ENCODE peak calls at places on chromosome 13, in six cellular contexts. One of them, this sample, is unnamed.

GRCh38 chr13:47837906-47838305 is 163.2 kb downstream of the SUCLA2 start:
- DNase-seq in GM18507: no peak
- DNase-seq in stimulated activated CD4-positive, alpha-beta T cell treated with anti-CD3 and anti-CD28 coated beads, Interleukin-4, amount 100 ng/mL, for 24 hours: no peak
- DNase-seq in hepatic stellate cell: no peak
- DNase-seq in EL: no peak
- DNase-seq in Right ventricle myocardium superior: no peak
- DNase-seq in this sample: no peak

GRCh38 chr13:102128216-102128800 is 273.5 kb downstream of the FGF14 start:
- DNase-seq in GM18507: no peak
- DNase-seq in stimulated activated CD4-positive, alpha-beta T cell treated with anti-CD3 and anti-CD28 coated beads, Interleukin-4, amount 100 ng/mL, for 24 hours: no peak
- DNase-seq in hepatic stellate cell: no peak
- DNase-seq in EL: peak
- DNase-seq in Right ventricle myocardium superior: no peak
- DNase-seq in this sample: no peak

GRCh38 chr13:76646946-76647345 is 239.3 kb downstream of the KCTD12 start:
- DNase-seq in GM18507: no peak
- DNase-seq in stimulated activated CD4-positive, alpha-beta T cell treated with anti-CD3 and anti-CD28 coated beads, Interleukin-4, amount 100 ng/mL, for 24 hours: no peak
- DNase-seq in hepatic stellate cell: no peak
- DNase-seq in EL: peak
- DNase-seq in Right ventricle myocardium superior: no peak
- DNase-seq in this sample: no peak

GRCh38 chr13:44309771-44310767 is 63.6 kb upstream of the SERP2 start:
- DNase-seq in GM18507: no peak
- DNase-seq in stimulated activated CD4-positive, alpha-beta T cell treated with anti-CD3 and anti-CD28 coated beads, Interleukin-4, amount 100 ng/mL, for 24 hours: no peak
- DNase-seq in hepatic stellate cell: no peak
- DNase-seq in EL: no peak
- DNase-seq in Right ventricle myocardium superior: peak
- DNase-seq in this sample: no peak

GRCh38 chr13:110237895-110238294 is 69.1 kb downstream of the COL4A1 start:
- DNase-seq in GM18507: no peak
- DNase-seq in stimulated activated CD4-positive, alpha-beta T cell treated with anti-CD3 and anti-CD28 coated beads, Interleukin-4, amount 100 ng/mL, for 24 hours: no peak
- DNase-seq in hepatic stellate cell: no peak
- DNase-seq in EL: no peak
- DNase-seq in Right ventricle myocardium superior: no peak
- DNase-seq in this sample: no peak

GRCh38 chr13:40200273-40200978 is 466.0 kb downstream of the FOXO1 start:
- DNase-seq in GM18507: no peak
- DNase-seq in stimulated activated CD4-positive, alpha-beta T cell treated with anti-CD3 and anti-CD28 coated beads, Interleukin-4, amount 100 ng/mL, for 24 hours: no peak
- DNase-seq in hepatic stellate cell: no peak
- DNase-seq in EL: no peak
- DNase-seq in Right ventricle myocardium superior: no peak
- DNase-seq in this sample: no peak

GRCh38 chr13:110771194-110771593 is 57.7 kb downstream of the ING1 start:
- DNase-seq in GM18507: no peak
- DNase-seq in stimulated activated CD4-positive, alpha-beta T cell treated with anti-CD3 and anti-CD28 coated beads, Interleukin-4, amount 100 ng/mL, for 24 hours: no peak
- DNase-seq in hepatic stellate cell: no peak
- DNase-seq in EL: peak
- DNase-seq in Right ventricle myocardium superior: no peak
- DNase-seq in this sample: no peak

GRCh38 chr13:50731400-50731799 is 112.1 kb downstream of the DLEU7 start:
- DNase-seq in GM18507: no peak
- DNase-seq in stimulated activated CD4-positive, alpha-beta T cell treated with anti-CD3 and anti-CD28 coated beads, Interleukin-4, amount 100 ng/mL, for 24 hours: no peak
- DNase-seq in hepatic stellate cell: peak
- DNase-seq in EL: peak
- DNase-seq in Right ventricle myocardium superior: no peak
- DNase-seq in this sample: no peak

GRCh38 chr13:71629167-71629566 is 237.8 kb downstream of the DACH1 start:
- DNase-seq in GM18507: no peak
- DNase-seq in stimulated activated CD4-positive, alpha-beta T cell treated with anti-CD3 and anti-CD28 coated beads, Interleukin-4, amount 100 ng/mL, for 24 hours: no peak
- DNase-seq in hepatic stellate cell: no peak
- DNase-seq in EL: no peak
- DNase-seq in Right ventricle myocardium superior: no peak
- DNase-seq in this sample: no peak

GRCh38 chr13:29227560-29227959 is 367.9 kb downstream of the SLC7A1 start:
- DNase-seq in GM18507: no peak
- DNase-seq in stimulated activated CD4-positive, alpha-beta T cell treated with anti-CD3 and anti-CD28 coated beads, Interleukin-4, amount 100 ng/mL, for 24 hours: no peak
- DNase-seq in hepatic stellate cell: no peak
- DNase-seq in EL: no peak
- DNase-seq in Right ventricle myocardium superior: no peak
- DNase-seq in this sample: peak

GRCh38 chr13:27372896-27373295 is 51.5 kb upstream of the GTF3A start:
- DNase-seq in GM18507: no peak
- DNase-seq in stimulated activated CD4-positive, alpha-beta T cell treated with anti-CD3 and anti-CD28 coated beads, Interleukin-4, amount 100 ng/mL, for 24 hours: no peak
- DNase-seq in hepatic stellate cell: no peak
- DNase-seq in EL: no peak
- DNase-seq in Right ventricle myocardium superior: no peak
- DNase-seq in this sample: no peak

GRCh38 chr13:52786747-52787146 is 47.1 kb upstream of the CNMD start:
- DNase-seq in GM18507: no peak
- DNase-seq in stimulated activated CD4-positive, alpha-beta T cell treated with anti-CD3 and anti-CD28 coated beads, Interleukin-4, amount 100 ng/mL, for 24 hours: no peak
- DNase-seq in hepatic stellate cell: no peak
- DNase-seq in EL: no peak
- DNase-seq in Right ventricle myocardium superior: no peak
- DNase-seq in this sample: no peak

GRCh38 chr13:74324338-74324737 is 190.1 kb upstream of the KLF12 start:
- DNase-seq in GM18507: no peak
- DNase-seq in stimulated activated CD4-positive, alpha-beta T cell treated with anti-CD3 and anti-CD28 coated beads, Interleukin-4, amount 100 ng/mL, for 24 hours: no peak
- DNase-seq in hepatic stellate cell: no peak
- DNase-seq in EL: no peak
- DNase-seq in Right ventricle myocardium superior: no peak
- DNase-seq in this sample: no peak